ENCODE peak calls at places on chromosome 17, in six cellular contexts. C is dorsolateral prefrontal cortex, N is neural crest cell, R is memory B cell, I is HFFc6, Q is GM12891. S is an unnamed sample.

GRCh38 chr17:43332211-43332610 is 66.6 kb upstream of the ARL4D start:
- DNase-seq in C (no peak), N (no peak), R (no peak), I (no peak), Q (no peak), S (no peak)

GRCh38 chr17:62955841-62956352 is 10.1 kb upstream of the TANC2 start:
- DNase-seq in C (no peak), N (no peak), R (no peak), I (no peak), Q (no peak), S (no peak)

GRCh38 chr17:48310748-48311213 is 119.2 kb downstream of the SKAP1 start:
- DNase-seq in C (no peak), N (no peak), R (no peak), I (no peak), Q (no peak), S (no peak)

GRCh38 chr17:30173649-30174048 is 57.0 kb downstream of the NSRP1 start:
- DNase-seq in C (no peak), N (no peak), R (no peak), I (no peak), Q (peak), S (no peak)

GRCh38 chr17:28276011-28276410 is 43.0 kb upstream of the TMEM97 start:
- DNase-seq in C (no peak), N (no peak), R (no peak), I (no peak), Q (no peak), S (no peak)

GRCh38 chr17:81713004-81713555 is 996 bp downstream of the SLC25A10 start:
- DNase-seq in C (no peak), N (peak), R (no peak), I (no peak), Q (no peak), S (no peak)

GRCh38 chr17:59356543-59357218 is 25.2 kb downstream of the YPEL2 start:
- DNase-seq in C (no peak), N (no peak), R (no peak), I (no peak), Q (no peak), S (no peak)

GRCh38 chr17:58402047-58402446 is 15.3 kb downstream of the RNF43 start:
- DNase-seq in C (no peak), N (no peak), R (no peak), I (peak), Q (no peak), S (peak)

GRCh38 chr17:78324391-78325075 is 35.3 kb downstream of the SOCS3 start:
- DNase-seq in C (peak), N (peak), R (no peak), I (peak), Q (no peak), S (no peak)

GRCh38 chr17:77208217-77208808 is 67.5 kb downstream of the SEC14L1 start:
- DNase-seq in C (peak), N (no peak), R (no peak), I (peak), Q (no peak), S (no peak)

GRCh38 chr17:5281814-5282638 is at the start of gene RABEP1:
- DNase-seq in C (peak), N (peak), R (peak), I (peak), Q (peak), S (peak)

GRCh38 chr17:70144260-70144846 is 25.0 kb upstream of the KCNJ2 start:
- DNase-seq in C (no peak), N (no peak), R (no peak), I (peak), Q (no peak), S (peak)

GRCh38 chr17:30559656-30560055 is 82.4 kb downstream of the GOSR1 start:
- DNase-seq in C (no peak), N (no peak), R (no peak), I (no peak), Q (no peak), S (no peak)

GRCh38 chr17:30344283-30345088 is 10.6 kb upstream of the TMIGD1 start:
- DNase-seq in C (peak), N (no peak), R (no peak), I (no peak), Q (no peak), S (no peak)

GRCh38 chr17:7001562-7001961 is 5.7 kb downstream of the ALOX12 start:
- DNase-seq in C (no peak), N (peak), R (no peak), I (no peak), Q (no peak), S (peak)